ENCODE peak calls at places on chromosomes 3 and 15, in five cellular contexts. One of them, this sample, is unnamed.

GRCh38 chr3:156396851-156397250 is 158.1 kb downstream of the SSR3 start:
- DNase-seq in heart right ventricle: no peak
- DNase-seq in CD8-positive, alpha-beta T cell: no peak
- DNase-seq in HL-60: no peak
- DNase-seq in lower lobe of right lung: no peak
- DNase-seq in this sample: no peak

GRCh38 chr3:188720215-188720614 is 451.6 kb upstream of the TPRG1 start:
- DNase-seq in HL-60: no peak
- DNase-seq in lower lobe of right lung: no peak
- DNase-seq in CD8-positive, alpha-beta T cell: no peak
- DNase-seq in heart right ventricle: no peak
- DNase-seq in this sample: no peak

GRCh38 chr15:74208901-74209559 is 6.4 kb upstream of the STRA6 start:
- DNase-seq in lower lobe of right lung: no peak
- DNase-seq in HL-60: no peak
- DNase-seq in heart right ventricle: no peak
- DNase-seq in CD8-positive, alpha-beta T cell: no peak
- DNase-seq in this sample: no peak

GRCh38 chr3:39812537-39812936 is 3.1 kb downstream of the MYRIP start:
- DNase-seq in lower lobe of right lung: no peak
- DNase-seq in HL-60: no peak
- DNase-seq in CD8-positive, alpha-beta T cell: no peak
- DNase-seq in heart right ventricle: no peak
- DNase-seq in this sample: no peak

GRCh38 chr15:33293619-33294309 is 17.0 kb upstream of the RYR3 start:
- DNase-seq in CD8-positive, alpha-beta T cell: no peak
- DNase-seq in HL-60: no peak
- DNase-seq in lower lobe of right lung: no peak
- DNase-seq in heart right ventricle: no peak
- DNase-seq in this sample: no peak

GRCh38 chr3:52126036-52126435 is 28.2 kb downstream of the POC1A start:
- DNase-seq in CD8-positive, alpha-beta T cell: no peak
- DNase-seq in heart right ventricle: no peak
- DNase-seq in HL-60: no peak
- DNase-seq in lower lobe of right lung: no peak
- DNase-seq in this sample: no peak

GRCh38 chr3:145767909-145768308 is 393.1 kb downstream of the PLOD2 start:
- DNase-seq in heart right ventricle: no peak
- DNase-seq in HL-60: no peak
- DNase-seq in lower lobe of right lung: no peak
- DNase-seq in CD8-positive, alpha-beta T cell: no peak
- DNase-seq in this sample: no peak

GRCh38 chr15:26294062-26294689 is 431.0 kb upstream of the ATP10A start:
- DNase-seq in heart right ventricle: peak
- DNase-seq in lower lobe of right lung: no peak
- DNase-seq in CD8-positive, alpha-beta T cell: no peak
- DNase-seq in HL-60: no peak
- DNase-seq in this sample: no peak

GRCh38 chr15:81281176-81281735 is 42.7 kb downstream of the STARD5 start:
- DNase-seq in CD8-positive, alpha-beta T cell: no peak
- DNase-seq in lower lobe of right lung: no peak
- DNase-seq in heart right ventricle: no peak
- DNase-seq in HL-60: no peak
- DNase-seq in this sample: no peak

GRCh38 chr3:151753846-151754245 is 20.1 kb downstream of the AADACL2 start:
- DNase-seq in lower lobe of right lung: no peak
- DNase-seq in HL-60: no peak
- DNase-seq in CD8-positive, alpha-beta T cell: no peak
- DNase-seq in heart right ventricle: no peak
- DNase-seq in this sample: no peak

GRCh38 chr15:74318376-74319137 is 48.9 kb downstream of the CYP11A1 start:
- DNase-seq in HL-60: peak
- DNase-seq in heart right ventricle: peak
- DNase-seq in lower lobe of right lung: no peak
- DNase-seq in CD8-positive, alpha-beta T cell: no peak
- DNase-seq in this sample: no peak

GRCh38 chr3:33392703-33393125 is 47.5 kb downstream of the UBP1 start:
- DNase-seq in HL-60: no peak
- DNase-seq in lower lobe of right lung: no peak
- DNase-seq in CD8-positive, alpha-beta T cell: no peak
- DNase-seq in heart right ventricle: no peak
- DNase-seq in this sample: peak

GRCh38 chr3:142175478-142175877 is 26.1 kb upstream of the TFDP2 start:
- DNase-seq in HL-60: no peak
- DNase-seq in CD8-positive, alpha-beta T cell: no peak
- DNase-seq in heart right ventricle: no peak
- DNase-seq in lower lobe of right lung: no peak
- DNase-seq in this sample: no peak

GRCh38 chr3:127488141-127488672 is 102.3 kb downstream of the TPRA1 start:
- DNase-seq in heart right ventricle: no peak
- DNase-seq in CD8-positive, alpha-beta T cell: no peak
- DNase-seq in HL-60: no peak
- DNase-seq in lower lobe of right lung: no peak
- DNase-seq in this sample: no peak

GRCh38 chr15:47727137-47727536 is 9.8 kb downstream of the SEMA6D start:
- DNase-seq in HL-60: no peak
- DNase-seq in heart right ventricle: no peak
- DNase-seq in CD8-positive, alpha-beta T cell: no peak
- DNase-seq in lower lobe of right lung: no peak
- DNase-seq in this sample: no peak

GRCh38 chr3:55719508-55719907 is 232.4 kb upstream of the WNT5A start:
- DNase-seq in heart right ventricle: no peak
- DNase-seq in HL-60: no peak
- DNase-seq in lower lobe of right lung: no peak
- DNase-seq in CD8-positive, alpha-beta T cell: no peak
- DNase-seq in this sample: no peak

GRCh38 chr15:52006702-52007340 is 12.2 kb upstream of the MAPK6 start:
- DNase-seq in lower lobe of right lung: peak
- DNase-seq in HL-60: no peak
- DNase-seq in CD8-positive, alpha-beta T cell: no peak
- DNase-seq in heart right ventricle: peak
- DNase-seq in this sample: no peak

GRCh38 chr15:68431792-68432401 is at the start of gene ITGA11:
- DNase-seq in CD8-positive, alpha-beta T cell: no peak
- DNase-seq in heart right ventricle: peak
- DNase-seq in lower lobe of right lung: peak
- DNase-seq in HL-60: peak
- DNase-seq in this sample: peak

GRCh38 chr3:132536442-132537153 is 60.5 kb upstream of the ACKR4 start:
- DNase-seq in CD8-positive, alpha-beta T cell: no peak
- DNase-seq in HL-60: no peak
- DNase-seq in heart right ventricle: no peak
- DNase-seq in lower lobe of right lung: no peak
- DNase-seq in this sample: no peak

GRCh38 chr3:88149146-88149515 is 628 bp upstream of the C3orf38 start:
- DNase-seq in CD8-positive, alpha-beta T cell: no peak
- DNase-seq in HL-60: peak
- DNase-seq in heart right ventricle: no peak
- DNase-seq in lower lobe of right lung: no peak
- DNase-seq in this sample: peak

GRCh38 chr3:134327594-134327975 is 46.7 kb downstream of the AMOTL2 start:
- DNase-seq in lower lobe of right lung: no peak
- DNase-seq in CD8-positive, alpha-beta T cell: no peak
- DNase-seq in heart right ventricle: no peak
- DNase-seq in HL-60: no peak
- DNase-seq in this sample: peak

GRCh38 chr15:40928975-40929729 is at the start of gene DLL4:
- DNase-seq in HL-60: peak
- DNase-seq in lower lobe of right lung: peak
- DNase-seq in CD8-positive, alpha-beta T cell: peak
- DNase-seq in heart right ventricle: peak
- DNase-seq in this sample: peak

GRCh38 chr15:80844011-80844732 is 65.0 kb downstream of the CEMIP start:
- DNase-seq in lower lobe of right lung: no peak
- DNase-seq in heart right ventricle: no peak
- DNase-seq in CD8-positive, alpha-beta T cell: no peak
- DNase-seq in HL-60: no peak
- DNase-seq in this sample: peak

GRCh38 chr3:923161-923910 is 169.5 kb upstream of the CNTN6 start:
- DNase-seq in CD8-positive, alpha-beta T cell: no peak
- DNase-seq in heart right ventricle: no peak
- DNase-seq in lower lobe of right lung: no peak
- DNase-seq in HL-60: no peak
- DNase-seq in this sample: no peak

GRCh38 chr15:69891070-69891491 is 206.6 kb downstream of the TLE3 start:
- DNase-seq in heart right ventricle: no peak
- DNase-seq in lower lobe of right lung: no peak
- DNase-seq in CD8-positive, alpha-beta T cell: no peak
- DNase-seq in HL-60: no peak
- DNase-seq in this sample: no peak

GRCh38 chr15:47652213-47652852 is 65.0 kb upstream of the SEMA6D start:
- DNase-seq in lower lobe of right lung: no peak
- DNase-seq in CD8-positive, alpha-beta T cell: no peak
- DNase-seq in HL-60: no peak
- DNase-seq in heart right ventricle: no peak
- DNase-seq in this sample: no peak

GRCh38 chr3:128501431-128501830 is 8.4 kb upstream of the GATA2 start:
- DNase-seq in CD8-positive, alpha-beta T cell: no peak
- DNase-seq in HL-60: no peak
- DNase-seq in lower lobe of right lung: no peak
- DNase-seq in heart right ventricle: no peak
- DNase-seq in this sample: no peak

GRCh38 chr3:55481918-55482495 is 5.1 kb downstream of the WNT5A start:
- DNase-seq in HL-60: no peak
- DNase-seq in CD8-positive, alpha-beta T cell: no peak
- DNase-seq in heart right ventricle: no peak
- DNase-seq in lower lobe of right lung: no peak
- DNase-seq in this sample: no peak

DNA sequence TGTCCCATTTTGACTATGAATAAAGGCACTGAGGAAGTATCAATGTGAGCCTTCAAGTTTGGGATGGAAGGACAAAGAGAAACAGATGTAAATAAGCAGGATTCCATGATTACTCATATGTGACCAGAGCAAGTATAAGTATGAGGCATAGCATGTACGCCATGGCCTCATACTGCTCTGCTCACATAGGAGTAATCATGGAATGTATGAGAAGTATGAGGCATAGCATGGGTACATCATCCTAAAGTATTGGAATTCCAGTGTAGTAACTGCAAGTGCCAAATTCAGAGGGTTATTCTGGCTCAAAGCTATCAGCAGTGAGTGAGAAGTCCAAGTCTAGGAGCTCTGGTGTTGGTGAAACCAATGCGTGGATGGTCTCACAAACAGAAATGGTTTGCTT is 81.2 kb upstream of the WDR72 start:
- DNase-seq in lower lobe of right lung: no peak
- DNase-seq in HL-60: no peak
- DNase-seq in heart right ventricle: no peak
- DNase-seq in CD8-positive, alpha-beta T cell: no peak
- DNase-seq in this sample: no peak
- H3K27ac ChIP-seq in lower lobe of right lung: no peak
- H3K27ac ChIP-seq in HL-60: no peak
- H3K27ac ChIP-seq in heart right ventricle: no peak
- H3K27ac ChIP-seq in CD8-positive, alpha-beta T cell: no peak
- H3K27ac ChIP-seq in this sample: no peak

GRCh38 chr3:50249459-50249858 is 13.5 kb downstream of the GNAI2 start:
- DNase-seq in HL-60: no peak
- DNase-seq in heart right ventricle: no peak
- DNase-seq in CD8-positive, alpha-beta T cell: no peak
- DNase-seq in lower lobe of right lung: no peak
- DNase-seq in this sample: no peak

GRCh38 chr3:50245831-50246516 is 10.0 kb downstream of the GNAI2 start:
- DNase-seq in CD8-positive, alpha-beta T cell: peak
- DNase-seq in heart right ventricle: peak
- DNase-seq in HL-60: peak
- DNase-seq in lower lobe of right lung: peak
- DNase-seq in this sample: peak

GRCh38 chr3:50248387-50248786 is 12.4 kb downstream of the GNAI2 start:
- DNase-seq in HL-60: no peak
- DNase-seq in CD8-positive, alpha-beta T cell: no peak
- DNase-seq in heart right ventricle: peak
- DNase-seq in lower lobe of right lung: no peak
- DNase-seq in this sample: no peak

GRCh38 chr3:50245251-50245745 is 9.3 kb downstream of the GNAI2 start:
- DNase-seq in CD8-positive, alpha-beta T cell: no peak
- DNase-seq in HL-60: no peak
- DNase-seq in heart right ventricle: no peak
- DNase-seq in lower lobe of right lung: no peak
- DNase-seq in this sample: no peak

GRCh38 chr3:50246517-50246954 is 10.5 kb downstream of the GNAI2 start:
- DNase-seq in lower lobe of right lung: peak
- DNase-seq in HL-60: peak
- DNase-seq in CD8-positive, alpha-beta T cell: peak
- DNase-seq in heart right ventricle: peak
- DNase-seq in this sample: peak
- TF ChIP-seq CTCF in lower lobe of right lung: peak
- TF ChIP-seq CTCF in HL-60: no peak
- TF ChIP-seq CTCF in CD8-positive, alpha-beta T cell: peak
- TF ChIP-seq CTCF in heart right ventricle: peak
- TF ChIP-seq CTCF in this sample: peak

GRCh38 chr15:91857224-91857585 is 3.7 kb downstream of the SLCO3A1 start:
- DNase-seq in CD8-positive, alpha-beta T cell: no peak
- DNase-seq in HL-60: no peak
- DNase-seq in heart right ventricle: no peak
- DNase-seq in lower lobe of right lung: no peak
- DNase-seq in this sample: no peak
- H3K27ac ChIP-seq in CD8-positive, alpha-beta T cell: peak
- H3K27ac ChIP-seq in HL-60: no peak
- H3K27ac ChIP-seq in heart right ventricle: no peak
- H3K27ac ChIP-seq in lower lobe of right lung: no peak
- H3K27ac ChIP-seq in this sample: no peak

GRCh38 chr15:64825081-64825430 is 391 bp downstream of the PIF1 start:
- DNase-seq in heart right ventricle: no peak
- DNase-seq in lower lobe of right lung: no peak
- DNase-seq in CD8-positive, alpha-beta T cell: no peak
- DNase-seq in HL-60: peak
- DNase-seq in this sample: no peak

GRCh38 chr15:64828985-64829384 is 3.5 kb upstream of the PIF1 start:
- DNase-seq in lower lobe of right lung: no peak
- DNase-seq in HL-60: no peak
- DNase-seq in heart right ventricle: no peak
- DNase-seq in CD8-positive, alpha-beta T cell: no peak
- DNase-seq in this sample: no peak

DNA sequence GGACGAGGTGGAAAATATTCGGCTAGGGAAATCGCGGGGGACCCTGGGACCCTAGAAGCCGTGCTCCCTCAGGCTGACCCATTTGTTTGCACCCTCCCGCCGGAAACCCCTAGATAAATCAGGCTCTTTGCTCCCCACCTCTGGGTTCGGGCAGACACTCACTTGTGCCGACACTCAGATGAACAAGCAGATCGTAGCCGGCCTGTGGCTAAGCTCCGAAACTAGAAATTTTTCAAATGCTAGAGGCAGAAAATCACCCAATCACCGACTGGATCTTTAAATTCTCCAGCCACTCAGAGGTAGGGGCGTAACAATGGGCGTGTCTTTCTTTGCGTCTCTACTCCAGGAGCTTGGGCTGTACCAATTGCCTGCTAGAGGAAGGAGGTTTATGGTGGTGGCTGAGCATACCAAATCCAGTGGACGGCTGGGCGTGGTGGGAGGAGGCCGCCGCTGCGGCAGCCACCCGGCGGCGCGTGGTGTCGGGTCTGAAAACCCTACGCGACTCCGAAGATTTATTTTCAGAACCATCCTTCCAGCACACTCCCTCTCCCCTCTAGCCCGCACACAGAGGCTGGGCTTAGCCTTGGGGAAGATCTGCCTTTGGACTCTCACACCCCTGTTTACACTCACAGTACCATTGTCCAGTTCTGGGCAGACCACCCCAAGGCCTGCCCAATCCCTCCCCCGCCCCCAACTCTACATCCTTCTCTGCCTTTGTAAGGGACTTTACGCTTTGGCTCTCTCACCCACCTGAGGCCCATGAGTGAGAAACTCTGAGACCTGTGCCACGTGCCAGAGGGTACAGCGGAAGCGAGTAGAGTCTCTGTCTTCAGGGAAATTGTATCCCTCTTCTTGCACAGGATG is at the start of gene PIF1:
- DNase-seq in HL-60: peak
- DNase-seq in CD8-positive, alpha-beta T cell: peak
- DNase-seq in heart right ventricle: peak
- DNase-seq in lower lobe of right lung: peak
- DNase-seq in this sample: peak
- TF ChIP-seq CTCF in HL-60: no peak
- TF ChIP-seq CTCF in CD8-positive, alpha-beta T cell: no peak
- TF ChIP-seq CTCF in heart right ventricle: no peak
- TF ChIP-seq CTCF in lower lobe of right lung: no peak
- TF ChIP-seq CTCF in this sample: no peak